ENCODE peak calls at places on chromosomes 3 and 15, in five cellular contexts. Y, Q, C, X and G are unnamed samples.

GRCh38 chr3:194808709-194809108 is 123.0 kb downstream of the FAM43A start:
- DNase-seq in C (no peak), Q (no peak), Y (peak), X (no peak), G (no peak)

GRCh38 chr15:67156426-67156825 is 91.0 kb downstream of the SMAD3 start:
- DNase-seq in Y (no peak), C (no peak), Q (no peak), X (no peak), G (no peak)

GRCh38 chr15:27973886-27974285 is 125.2 kb downstream of the OCA2 start:
- DNase-seq in X (no peak), C (no peak), Y (no peak), Q (no peak), G (no peak)

GRCh38 chr3:5001135-5001534 is 21.9 kb downstream of the BHLHE40 start:
- DNase-seq in Q (no peak), X (no peak), C (no peak), Y (no peak), G (no peak)

GRCh38 chr3:111714305-111714704 is 119.2 kb upstream of the ZBED2 start:
- DNase-seq in Q (no peak), Y (no peak), X (no peak), C (no peak), G (no peak)

GRCh38 chr15:40266828-40267304 is 16.0 kb downstream of the ANKRD63 start:
- DNase-seq in X (peak), Y (no peak), Q (no peak), C (peak), G (no peak)

GRCh38 chr3:24264748-24265158 is 229.9 kb downstream of the THRB start:
- DNase-seq in Q (no peak), C (peak), Y (peak), X (peak), G (peak)

GRCh38 chr3:148513066-148513671 is 184.5 kb upstream of the AGTR1 start:
- DNase-seq in Q (no peak), C (no peak), X (no peak), Y (no peak), G (no peak)

GRCh38 chr3:126678691-126679317 is 23.9 kb upstream of the TXNRD3 start:
- DNase-seq in X (no peak), Y (no peak), C (no peak), Q (no peak), G (no peak)

GRCh38 chr3:50326182-50326541 is 1.9 kb downstream of the TUSC2 start:
- DNase-seq in C (no peak), X (no peak), Y (no peak), Q (no peak), G (no peak)

GRCh38 chr3:24396338-24396737 is 98.3 kb downstream of the THRB start:
- DNase-seq in C (no peak), Y (no peak), Q (no peak), X (peak), G (no peak)

GRCh38 chr15:88574646-88575045 is 28.2 kb upstream of the DET1 start:
- DNase-seq in Y (no peak), Q (no peak), X (no peak), C (no peak), G (no peak)

GRCh38 chr3:85054579-85054978 is 95.8 kb downstream of the CADM2 start:
- DNase-seq in Y (no peak), C (no peak), X (no peak), Q (no peak), G (no peak)

GRCh38 chr3:46894256-46894655 is 16.7 kb downstream of the PTH1R start:
- DNase-seq in C (no peak), Q (no peak), Y (no peak), X (no peak), G (no peak)

GRCh38 chr15:66673410-66674322 is 28.4 kb upstream of the SMAD6 start:
- DNase-seq in X (peak), Q (no peak), Y (no peak), C (no peak), G (peak)

GRCh38 chr15:79322306-79322705 is 11.4 kb downstream of the TMED3 start:
- DNase-seq in C (no peak), X (no peak), Q (no peak), Y (no peak), G (no peak)

GRCh38 chr15:56736308-56736707 is 3.0 kb upstream of the ZNF280D start:
- DNase-seq in C (peak), Q (no peak), X (peak), Y (no peak), G (no peak)

GRCh38 chr3:141663993-141664392 is 74.1 kb upstream of the RNF7 start:
- DNase-seq in Q (no peak), Y (no peak), C (no peak), X (no peak), G (no peak)

GRCh38 chr3:4729061-4729973 is 236.2 kb downstream of the ITPR1 start:
- DNase-seq in X (no peak), Q (no peak), C (no peak), Y (no peak), G (no peak)

GRCh38 chr15:39834256-39834655 is 51.6 kb upstream of the FSIP1 start:
- DNase-seq in Y (no peak), Q (no peak), C (no peak), X (no peak), G (no peak)

GRCh38 chr3:176987901-176988300 is 209.4 kb downstream of the TBL1XR1 start:
- DNase-seq in Y (no peak), Q (no peak), X (no peak), C (no peak), G (no peak)

GRCh38 chr3:74119221-74119620 is 494.5 kb upstream of the PDZRN3 start:
- DNase-seq in C (no peak), X (no peak), Y (no peak), Q (no peak), G (no peak)

GRCh38 chr3:152611905-152612304 is 223.0 kb upstream of the P2RY1 start:
- DNase-seq in Q (no peak), X (no peak), C (no peak), Y (peak), G (no peak)

GRCh38 chr3:71051893-71052687 is 531.4 kb downstream of the FOXP1 start:
- DNase-seq in X (no peak), C (no peak), Q (no peak), Y (no peak), G (no peak)

GRCh38 chr3:71050133-71050520 is 533.4 kb downstream of the FOXP1 start:
- DNase-seq in Y (no peak), X (no peak), Q (no peak), C (peak), G (no peak)

GRCh38 chr3:71051259-71051595 is 532.3 kb downstream of the FOXP1 start:
- DNase-seq in Q (no peak), Y (no peak), C (no peak), X (no peak), G (no peak)

GRCh38 chr3:71048948-71049347 is 534.6 kb downstream of the FOXP1 start:
- DNase-seq in Q (no peak), C (peak), Y (no peak), X (no peak), G (no peak)

DNA sequence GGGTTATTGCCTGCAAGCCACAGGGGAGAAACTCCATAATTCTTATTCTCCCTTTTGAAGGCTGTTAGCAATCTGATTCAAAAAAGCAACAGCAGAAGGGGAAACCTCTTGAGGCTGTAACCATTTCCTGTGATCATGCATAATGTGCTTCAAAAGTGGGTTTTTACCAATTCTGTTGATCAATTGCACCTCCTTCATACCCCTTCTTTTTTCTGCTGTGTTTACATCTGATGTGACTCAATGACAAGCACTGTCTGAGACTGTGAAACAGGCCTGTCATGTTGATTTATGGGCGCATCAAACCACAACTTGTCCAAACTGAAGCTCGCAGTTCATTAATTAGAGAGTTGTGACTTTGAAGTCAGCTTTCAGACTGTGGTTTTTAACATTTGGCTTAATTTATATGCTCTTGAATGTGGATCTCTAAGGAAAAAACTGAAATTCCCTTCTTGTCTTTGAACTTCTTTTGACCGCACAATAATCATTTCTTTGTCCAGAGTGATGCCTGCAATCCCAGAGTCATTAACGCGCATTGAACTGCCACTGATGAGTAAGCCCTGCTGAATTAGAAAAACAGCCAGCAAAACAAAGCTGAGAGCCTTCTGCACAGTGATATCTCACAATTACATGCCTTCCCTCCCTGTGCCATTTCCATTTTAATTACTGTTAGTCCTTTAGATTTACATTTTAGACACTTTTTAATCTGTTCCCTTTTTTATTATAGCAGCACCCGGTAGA is 532.8 kb downstream of the FOXP1 start:
- DNase-seq in Q (no peak), Y (no peak), C (peak), X (peak), G (no peak)
- TF ChIP-seq FOXM1 in Q (no peak), Y (no peak), C (no peak), X (no peak), G (no peak)

GRCh38 chr3:124950026-124950425 is 15.5 kb upstream of the MUC13 start:
- DNase-seq in X (no peak), Y (no peak), C (no peak), Q (no peak), G (no peak)

GRCh38 chr3:124952456-124952855 is 17.9 kb upstream of the MUC13 start:
- DNase-seq in X (no peak), C (peak), Y (no peak), Q (no peak), G (no peak)

GRCh38 chr3:124951511-124952390 is 17.2 kb upstream of the MUC13 start:
- DNase-seq in Q (no peak), X (no peak), C (no peak), Y (no peak), G (no peak)
- TF ChIP-seq FOXM1 in Q (no peak), X (no peak), C (no peak), Y (no peak), G (no peak)

DNA sequence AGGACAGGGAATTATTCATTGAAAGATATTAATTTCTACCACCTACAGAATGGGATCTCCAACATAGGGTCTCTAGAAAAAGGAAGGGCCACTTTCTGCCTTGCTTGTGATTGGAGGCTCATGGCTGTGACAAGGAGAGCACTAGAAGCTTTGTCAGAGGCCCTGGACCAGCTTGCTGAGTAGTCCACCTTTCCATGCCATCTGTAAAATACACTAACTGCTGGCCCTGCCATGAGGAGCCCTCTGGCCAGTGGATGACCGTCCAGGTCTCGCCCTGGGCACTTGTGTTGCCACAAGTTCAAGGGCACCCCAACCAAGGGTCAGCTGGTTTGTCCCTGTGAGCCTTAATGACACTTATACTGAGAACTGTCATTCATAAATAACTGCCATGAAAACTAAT is 1.6 kb upstream of the SYNM start:
- DNase-seq in Q (no peak), X (no peak), C (no peak), Y (no peak), G (no peak)
- TF ChIP-seq FOXM1 in Q (no peak), X (no peak), C (no peak), Y (no peak), G (no peak)

DNA sequence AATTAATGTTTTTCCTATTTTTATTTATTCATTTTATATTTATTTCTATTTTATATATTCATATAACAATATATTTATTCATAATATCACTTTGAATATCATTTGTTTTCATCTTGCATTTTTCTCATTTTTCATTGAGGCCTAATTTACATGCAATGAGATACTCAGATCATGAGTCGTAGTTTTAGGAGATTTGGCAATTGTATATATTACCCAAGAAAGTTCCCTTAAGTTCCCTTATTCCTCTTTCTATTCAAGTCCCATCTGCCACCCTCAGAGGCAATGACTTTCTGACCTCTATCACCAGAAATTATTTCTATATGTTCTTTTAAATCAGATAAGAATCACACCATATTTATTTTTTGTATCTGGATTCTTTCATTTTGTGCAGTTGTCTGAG is 329.1 kb upstream of the TPRG1 start:
- DNase-seq in Y (no peak), C (no peak), X (no peak), Q (no peak), G (no peak)
- TF ChIP-seq FOXM1 in Y (no peak), C (no peak), X (no peak), Q (no peak), G (no peak)

GRCh38 chr3:125515421-125515820 is 4.6 kb downstream of the SNX4 start:
- DNase-seq in C (no peak), X (no peak), Q (no peak), Y (no peak), G (no peak)

GRCh38 chr3:125512135-125512920 is 7.7 kb downstream of the SNX4 start:
- DNase-seq in Q (peak), Y (peak), C (no peak), X (peak), G (no peak)

GRCh38 chr3:125511420-125512094 is 8.4 kb downstream of the SNX4 start:
- DNase-seq in Q (no peak), X (no peak), Y (peak), C (no peak), G (no peak)

GRCh38 chr3:125513490-125514115 is 6.4 kb downstream of the SNX4 start:
- DNase-seq in Q (no peak), Y (no peak), X (no peak), C (no peak), G (no peak)
- TF ChIP-seq FOXM1 in Q (no peak), Y (no peak), X (no peak), C (no peak), G (no peak)

GRCh38 chr3:20912406-20912805 is 726.4 kb upstream of the SGO1 start:
- DNase-seq in C (no peak), Q (no peak), Y (no peak), X (no peak), G (no peak)
- TF ChIP-seq FOXM1 in C (no peak), Q (no peak), Y (no peak), X (no peak), G (no peak)